ENCODE peak calls at places on chromosome 7, in ten cellular contexts. C is iPS-NIHi11, X is caudate nucleus, U is head of caudate nucleus, A is GM10248, V is AG20443, P is RKO, N is GM12865, I is ELF-1, F is GM23338. R is an unnamed sample.

GRCh38 chr7:47887016-47887640 is 61.1 kb downstream of the PKD1L1 start:
- DNase-seq in X (no peak), F (no peak), C (no peak), A (no peak), P (no peak), I (no peak), N (no peak), U (no peak), V (no peak), R (peak; percentile 65)

GRCh38 chr7:85750454-85750949 is 563.6 kb upstream of the SEMA3D start:
- DNase-seq in N (peak; percentile 52), I (peak; percentile 80), V (peak; percentile 48), U (peak; percentile 7), A (peak; percentile 43), P (peak; percentile 2), X (no peak), C (peak; percentile 62), F (peak; percentile 87), R (peak; percentile 84)

GRCh38 chr7:42685911-42686310 is 226.0 kb downstream of the C7orf25 start:
- DNase-seq in A (no peak), C (no peak), U (no peak), I (peak; percentile 41), P (no peak), F (peak; percentile 14), V (no peak), X (no peak), N (no peak), R (no peak)

GRCh38 chr7:26580666-26581065 is 283.7 kb downstream of the SKAP2 start:
- DNase-seq in X (no peak), V (no peak), A (no peak), U (no peak), N (no peak), F (no peak), P (peak; percentile 5), C (no peak), I (no peak), R (no peak)

GRCh38 chr7:157616426-157616825 is 279.6 kb downstream of the DNAJB6 start:
- DNase-seq in A (no peak), U (no peak), X (no peak), V (no peak), C (no peak), P (no peak), I (no peak), N (no peak), F (no peak), R (no peak)

GRCh38 chr7:131908719-131909118 is 352.3 kb upstream of the PODXL start:
- DNase-seq in F (peak; percentile 21), X (no peak), P (no peak), U (no peak), C (no peak), V (no peak), N (no peak), I (no peak), A (no peak), R (no peak)

GRCh38 chr7:56229631-56230030 is 113.4 kb upstream of the NUPR2 start:
- DNase-seq in N (no peak), X (no peak), P (no peak), V (no peak), I (no peak), U (no peak), F (peak; percentile 1), A (no peak), C (no peak), R (no peak)

GRCh38 chr7:13312327-13312726 is 624.9 kb downstream of the ARL4A start:
- DNase-seq in N (no peak), F (peak; percentile 75), P (peak; percentile 15), A (no peak), U (no peak), C (no peak), X (no peak), I (peak; percentile 3), V (no peak), R (no peak)

GRCh38 chr7:157990226-157990877 is 597.3 kb downstream of the PTPRN2 start:
- DNase-seq in A (no peak), N (no peak), U (no peak), X (no peak), F (no peak), I (no peak), C (no peak), P (no peak), V (no peak), R (no peak)

GRCh38 chr7:157929671-157930070 is 592.9 kb downstream of the DNAJB6 start:
- DNase-seq in P (no peak), V (no peak), F (no peak), N (no peak), I (no peak), A (no peak), U (no peak), X (no peak), C (no peak), R (no peak)

GRCh38 chr7:30920021-30920583 is 8.4 kb downstream of the AQP1 start:
- DNase-seq in F (no peak), I (no peak), P (no peak), U (no peak), V (peak; percentile 70), A (no peak), X (no peak), C (no peak), N (no peak), R (no peak)

R was measured in SK-MEL-5.